ENCODE peak calls at places on chromosome 16, in ten cellular contexts. I is cardiac muscle cell, A is lower lobe of right lung, M is hepatocyte, U is psoas muscle, B is mesendoderm, G is fibroblast of lung, W is Peyer's patch, Q is small intestine, C is stomach. J is an unnamed sample.
A peak's percentile ranks its signal among the peaks of the same experiment; 100 is the strongest.

GRCh38 chr16:19104591-19104990 is 9.2 kb upstream of the ITPRIPL2 start:
- DNase-seq in I (no peak), A (no peak), M (no peak), U (no peak), B (no peak), G (no peak), W (no peak), Q (no peak), C (no peak), J (no peak)

GRCh38 chr16:78372302-78372701 is 272.8 kb downstream of the WWOX start:
- DNase-seq in I (no peak), A (no peak), M (no peak), U (no peak), B (peak; percentile 68), G (no peak), W (no peak), Q (no peak), C (no peak), J (no peak)

GRCh38 chr16:79037429-79038373 is 562.8 kb downstream of the MAF start:
- DNase-seq in I (no peak), A (no peak), M (no peak), U (no peak), B (no peak), G (no peak), W (no peak), Q (no peak), C (peak; percentile 55), J (no peak)

GRCh38 chr16:22424161-22424937 is 49.9 kb upstream of the CDR2 start:
- DNase-seq in I (no peak), A (no peak), M (no peak), U (peak; percentile 85), B (no peak), G (peak; percentile 27), W (no peak), Q (no peak), C (no peak), J (no peak)

GRCh38 chr16:8713635-8714097 is 39.2 kb downstream of the ABAT start:
- DNase-seq in I (no peak), A (no peak), M (no peak), U (no peak), B (no peak), G (no peak), W (no peak), Q (no peak), C (no peak), J (no peak)

GRCh38 chr16:27436921-27437650 is 35.1 kb downstream of the IL21R start:
- DNase-seq in I (no peak), A (no peak), M (no peak), U (no peak), B (no peak), G (no peak), W (peak; percentile 6), Q (no peak), C (peak; percentile 24), J (peak; percentile 24)

GRCh38 chr16:51487880-51488279 is 336.8 kb upstream of the SALL1 start:
- DNase-seq in I (no peak), A (no peak), M (no peak), U (no peak), B (no peak), G (no peak), W (no peak), Q (no peak), C (no peak), J (no peak)

GRCh38 chr16:89033796-89034572 is 57.0 kb upstream of the CBFA2T3 start:
- DNase-seq in I (no peak), A (peak; percentile 31), M (no peak), U (peak; percentile 20), B (no peak), G (no peak), W (no peak), Q (no peak), C (no peak), J (peak; percentile 49)

GRCh38 chr16:71645450-71645849 is 19.5 kb downstream of the MARVELD3 start:
- DNase-seq in I (peak; percentile 17), A (no peak), M (peak; percentile 23), U (no peak), B (peak; percentile 63), G (peak; percentile 30), W (no peak), Q (peak; percentile 70), C (no peak), J (no peak)

GRCh38 chr16:53090591-53091507 is 36.1 kb downstream of the CHD9 start:
- DNase-seq in I (no peak), A (peak; percentile 87), M (peak; percentile 73), U (peak; percentile 97), B (peak; percentile 74), G (peak; percentile 99), W (peak; percentile 76), Q (no peak), C (peak; percentile 71), J (peak; percentile 93)

GRCh38 chr16:4514606-4515005 is 24.0 kb downstream of the CDIP1 start:
- DNase-seq in I (no peak), A (no peak), M (no peak), U (no peak), B (no peak), G (no peak), W (no peak), Q (no peak), C (no peak), J (no peak)
- H3K4me1 ChIP-seq in I (no peaks in the 10 kb centered on the region), A (peaks cover 49% of the 10 kb centered on the region), M (no peaks in the 10 kb centered on the region), U (peaks cover 4% of the 10 kb centered on the region), B (no peaks in the 10 kb centered on the region), G (no peaks in the 10 kb centered on the region), W (peaks cover 40% of the 10 kb centered on the region), Q (no peaks in the 10 kb centered on the region), C (peaks cover 83% of the 10 kb centered on the region), J (peaks cover 22% of the 10 kb centered on the region)

GRCh38 chr16:58464916-58465731 is 34.8 kb upstream of the NDRG4 start:
- DNase-seq in I (peak; percentile 54), A (no peak), M (no peak), U (no peak), B (peak; percentile 78), G (peak; percentile 17), W (no peak), Q (no peak), C (no peak), J (no peak)
- H3K4me3 ChIP-seq in I (peak overlapping the region; percentile 57), A (peak overlapping the region; percentile 58), M (no peak overlapping the region), U (peak overlapping the region; percentile 63), B (peak overlapping the region; percentile 15), G (no peak overlapping the region), W (no peak overlapping the region), Q (no peak overlapping the region), C (peak overlapping the region; percentile 48), J (peak overlapping the region; percentile 25)

DNA sequence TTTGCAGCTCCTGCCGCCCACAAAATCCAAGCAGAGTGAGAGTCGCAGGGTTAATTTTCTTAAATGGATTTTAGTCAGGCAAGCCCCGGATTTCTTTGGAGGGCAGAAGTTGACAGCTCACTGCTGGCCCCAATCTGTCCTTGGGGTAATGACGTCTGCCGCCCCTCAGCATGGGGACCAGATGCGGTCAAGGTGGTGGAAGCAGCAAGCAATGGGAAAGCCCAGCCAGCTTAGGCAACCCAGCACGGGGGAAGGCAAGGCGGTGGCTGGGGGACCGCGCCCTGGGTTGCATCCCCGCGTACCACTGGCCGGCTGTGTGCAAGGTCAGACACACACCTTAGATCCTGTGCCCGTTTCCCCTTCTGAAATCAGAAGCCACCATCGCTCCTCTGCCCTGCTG is 321.7 kb downstream of the C16orf95 start:
- DNase-seq in I (no peak), A (no peak), M (no peak), U (no peak), B (no peak), G (no peak), W (no peak), Q (no peak), C (no peak), J (no peak)
- H3K4me1 ChIP-seq in I (peaks cover 7% of the 10 kb centered on the region), A (no peaks in the 10 kb centered on the region), M (no peaks in the 10 kb centered on the region), U (no peaks in the 10 kb centered on the region), B (no peaks in the 10 kb centered on the region), G (peaks cover 20% of the 10 kb centered on the region), W (no peaks in the 10 kb centered on the region), Q (no peaks in the 10 kb centered on the region), C (no peaks in the 10 kb centered on the region), J (peaks cover 5% of the 10 kb centered on the region)

DNA sequence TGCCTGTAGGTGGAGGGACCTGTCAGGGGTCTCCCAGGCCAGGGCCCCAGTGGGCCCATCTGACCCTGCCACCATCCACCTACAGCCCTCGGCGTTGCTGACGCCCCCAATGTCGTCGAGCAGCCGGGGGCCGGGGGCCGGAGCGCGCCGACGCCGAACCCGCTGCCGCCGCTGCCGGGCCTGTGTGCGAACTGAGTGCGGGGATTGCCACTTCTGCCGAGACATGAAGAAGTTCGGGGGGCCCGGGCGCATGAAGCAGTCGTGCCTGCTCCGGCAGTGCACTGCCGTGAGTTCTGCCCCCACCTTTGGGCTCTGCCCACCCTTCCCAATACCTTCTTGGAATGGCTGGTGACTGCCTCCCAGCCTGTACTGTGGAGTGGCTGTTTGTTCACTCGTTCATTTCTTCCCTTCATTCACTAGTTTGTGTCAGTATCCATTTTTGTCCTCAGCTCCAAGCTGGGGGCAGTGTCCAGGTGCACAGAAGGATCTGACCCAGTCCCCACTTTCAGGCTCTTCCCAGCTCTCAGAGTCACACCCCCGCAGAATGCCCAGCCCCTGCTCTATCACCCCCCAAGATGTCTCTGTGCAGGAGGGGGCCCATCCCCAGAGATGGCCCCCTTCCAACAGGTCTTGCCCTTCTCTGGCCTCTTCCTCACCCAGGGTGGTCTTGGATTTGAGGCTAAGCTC is 2.4 kb downstream of the FBXL19 start:
- DNase-seq in I (no peak), A (no peak), M (peak; percentile 6), U (no peak), B (no peak), G (no peak), W (no peak), Q (no peak), C (no peak), J (peak; percentile 84)
- H3K4me3 ChIP-seq in I (no peak overlapping the region), A (no peak overlapping the region), M (no peak overlapping the region), U (no peak overlapping the region), B (no peak overlapping the region), G (no peak overlapping the region), W (no peak overlapping the region), Q (no peak overlapping the region), C (no peak overlapping the region), J (no peak overlapping the region)

DNA sequence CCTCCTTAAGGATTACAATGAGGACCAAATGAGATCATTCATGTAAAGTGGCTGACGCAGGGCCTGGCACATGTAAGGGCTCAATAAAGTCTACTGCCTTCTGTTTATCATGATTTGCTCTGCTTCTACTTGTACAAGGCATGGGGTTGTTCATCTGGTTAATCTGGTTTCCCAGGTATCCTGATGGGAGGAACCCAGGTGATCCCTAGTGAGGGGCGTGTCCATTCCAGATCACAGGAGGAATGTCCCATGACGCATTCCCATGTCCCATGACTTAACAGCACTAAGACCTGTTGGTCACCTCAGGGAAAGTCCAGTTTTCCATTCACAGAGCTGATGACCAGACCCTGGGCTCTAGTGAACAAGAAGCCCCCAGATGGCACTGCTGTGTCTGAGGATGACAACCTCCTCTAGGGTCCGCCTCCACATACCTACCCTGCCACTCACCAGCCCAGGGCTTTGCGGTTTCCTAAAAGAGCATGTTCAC is 11.5 kb upstream of the TPPP3 start:
- DNase-seq in I (no peak), A (peak; percentile 68), M (peak; percentile 93), U (no peak), B (peak; percentile 55), G (no peak), W (no peak), Q (peak; percentile 95), C (peak; percentile 88), J (no peak)
- H3K4me1 ChIP-seq in I (no peaks in the 10 kb centered on the region), A (peaks cover 17% of the 10 kb centered on the region), M (peaks cover 16% of the 10 kb centered on the region), U (peaks cover 31% of the 10 kb centered on the region), B (peaks cover 4% of the 10 kb centered on the region), G (peaks cover 24% of the 10 kb centered on the region), W (peaks cover 8% of the 10 kb centered on the region), Q (peaks cover 3% of the 10 kb centered on the region), C (peaks cover 38% of the 10 kb centered on the region), J (peaks cover 6% of the 10 kb centered on the region)

GRCh38 chr16:15854061-15854460 is 2.8 kb downstream of the MYH11 start:
- DNase-seq in I (no peak), A (no peak), M (no peak), U (no peak), B (no peak), G (no peak), W (no peak), Q (no peak), C (no peak), J (no peak)
- H3K4me3 ChIP-seq in I (no peak overlapping the region), A (peak overlapping the region; percentile 0), M (no peak overlapping the region), U (peak overlapping the region; percentile 39), B (no peak overlapping the region), G (no peak overlapping the region), W (no peak overlapping the region), Q (no peak overlapping the region), C (peak overlapping the region; percentile 49), J (peak overlapping the region; percentile 28)